ENCODE peak calls at places on chromosomes 5 and 9, in ten cellular contexts. K, V, W, I, Q, O, Y, U, Z and J are unnamed samples.

GRCh38 chr9:115988701-115989100 is 164.9 kb upstream of the PAPPA start:
- DNase-seq in K (no peak), V (no peak), W (no peak), I (no peak), Q (no peak), O (no peak), Y (no peak), U (no peak), Z (no peak), J (no peak)

GRCh38 chr5:75465480-75465879 is 45.9 kb downstream of the CERT1 start:
- DNase-seq in K (no peak), V (no peak), W (no peak), I (no peak), Q (peak), O (peak), Y (no peak), U (peak), Z (no peak), J (no peak)

GRCh38 chr5:135127604-135128240 is 93.7 kb upstream of the PITX1 start:
- DNase-seq in K (no peak), V (peak), W (peak), I (no peak), Q (no peak), O (peak), Y (no peak), U (peak), Z (no peak), J (no peak)

GRCh38 chr5:142720561-142721275 is 34.8 kb upstream of the FGF1 start:
- DNase-seq in K (no peak), V (peak), W (no peak), I (no peak), Q (peak), O (no peak), Y (no peak), U (no peak), Z (no peak), J (no peak)

GRCh38 chr9:119302988-119303698 is 66.1 kb downstream of the BRINP1 start:
- DNase-seq in K (no peak), V (no peak), W (no peak), I (no peak), Q (no peak), O (peak), Y (no peak), U (no peak), Z (no peak), J (no peak)

GRCh38 chr9:87195306-87195705 is 248.0 kb upstream of the GAS1 start:
- DNase-seq in K (no peak), V (no peak), W (no peak), I (no peak), Q (no peak), O (no peak), Y (no peak), U (no peak), Z (no peak), J (no peak)

GRCh38 chr5:32311404-32312193 is 1.1 kb downstream of the MTMR12 start:
- DNase-seq in K (no peak), V (no peak), W (no peak), I (no peak), Q (no peak), O (peak), Y (no peak), U (no peak), Z (peak), J (no peak)

GRCh38 chr5:11497651-11498050 is 406.6 kb downstream of the CTNND2 start:
- DNase-seq in K (no peak), V (no peak), W (no peak), I (no peak), Q (no peak), O (no peak), Y (no peak), U (no peak), Z (no peak), J (no peak)